ENCODE peak calls at places on chromosomes 5 and 9, in nine cellular contexts. One of them, this sample, is unnamed.

GRCh38 chr9:14314929-14315753 is 1.2 kb upstream of the NFIB start:
- DNase-seq in left lung: peak
- DNase-seq in stomach: peak
- DNase-seq in fibroblast of lung: peak
- DNase-seq in mucosa of descending colon: peak
- DNase-seq in A673: peak
- DNase-seq in endothelial cell: peak
- DNase-seq in fibroblast of pulmonary artery: peak
- DNase-seq in cardiac muscle cell: peak
- DNase-seq in this sample: peak

GRCh38 chr5:83914662-83915418 is 194.2 kb upstream of the HAPLN1 start:
- DNase-seq in left lung: no peak
- DNase-seq in stomach: no peak
- DNase-seq in fibroblast of lung: peak
- DNase-seq in mucosa of descending colon: no peak
- DNase-seq in A673: no peak
- DNase-seq in endothelial cell: no peak
- DNase-seq in fibroblast of pulmonary artery: peak
- DNase-seq in cardiac muscle cell: peak
- DNase-seq in this sample: no peak

GRCh38 chr9:14467675-14468374 is 153.9 kb upstream of the NFIB start:
- DNase-seq in left lung: no peak
- DNase-seq in stomach: no peak
- DNase-seq in fibroblast of lung: no peak
- DNase-seq in mucosa of descending colon: no peak
- DNase-seq in A673: no peak
- DNase-seq in endothelial cell: no peak
- DNase-seq in fibroblast of pulmonary artery: no peak
- DNase-seq in cardiac muscle cell: no peak
- DNase-seq in this sample: no peak

GRCh38 chr5:72498284-72498683 is 8.9 kb downstream of the ZNF366 start:
- DNase-seq in left lung: no peak
- DNase-seq in stomach: no peak
- DNase-seq in fibroblast of lung: peak
- DNase-seq in mucosa of descending colon: no peak
- DNase-seq in A673: no peak
- DNase-seq in endothelial cell: no peak
- DNase-seq in fibroblast of pulmonary artery: peak
- DNase-seq in cardiac muscle cell: peak
- DNase-seq in this sample: no peak

GRCh38 chr5:121189569-121190305 is 661.9 kb upstream of the FTMT start:
- DNase-seq in left lung: no peak
- DNase-seq in stomach: no peak
- DNase-seq in fibroblast of lung: peak
- DNase-seq in mucosa of descending colon: no peak
- DNase-seq in A673: peak
- DNase-seq in endothelial cell: no peak
- DNase-seq in fibroblast of pulmonary artery: peak
- DNase-seq in cardiac muscle cell: peak
- DNase-seq in this sample: peak

GRCh38 chr9:133075925-133076324 is 14.1 kb downstream of the CEL start:
- DNase-seq in left lung: no peak
- DNase-seq in stomach: no peak
- DNase-seq in fibroblast of lung: peak
- DNase-seq in mucosa of descending colon: no peak
- DNase-seq in A673: no peak
- DNase-seq in endothelial cell: no peak
- DNase-seq in fibroblast of pulmonary artery: peak
- DNase-seq in cardiac muscle cell: peak
- DNase-seq in this sample: no peak

GRCh38 chr9:133813749-133814585 is 75.8 kb upstream of the SARDH start:
- DNase-seq in left lung: peak
- DNase-seq in stomach: no peak
- DNase-seq in fibroblast of lung: no peak
- DNase-seq in mucosa of descending colon: no peak
- DNase-seq in A673: no peak
- DNase-seq in endothelial cell: no peak
- DNase-seq in fibroblast of pulmonary artery: no peak
- DNase-seq in cardiac muscle cell: peak
- DNase-seq in this sample: no peak

GRCh38 chr9:29514336-29514735 is 1941.1 kb upstream of the C9orf72 start:
- DNase-seq in left lung: peak
- DNase-seq in stomach: no peak
- DNase-seq in fibroblast of lung: no peak
- DNase-seq in mucosa of descending colon: no peak
- DNase-seq in A673: no peak
- DNase-seq in endothelial cell: no peak
- DNase-seq in fibroblast of pulmonary artery: no peak
- DNase-seq in cardiac muscle cell: no peak
- DNase-seq in this sample: no peak

GRCh38 chr9:19788152-19788551 is 685 bp downstream of the SLC24A2 start:
- DNase-seq in left lung: peak
- DNase-seq in stomach: no peak
- DNase-seq in fibroblast of lung: no peak
- DNase-seq in mucosa of descending colon: no peak
- DNase-seq in A673: no peak
- DNase-seq in endothelial cell: peak
- DNase-seq in fibroblast of pulmonary artery: no peak
- DNase-seq in cardiac muscle cell: no peak
- DNase-seq in this sample: no peak

GRCh38 chr9:118992813-118993747 is 376.2 kb downstream of the BRINP1 start:
- DNase-seq in left lung: no peak
- DNase-seq in stomach: no peak
- DNase-seq in fibroblast of lung: peak
- DNase-seq in mucosa of descending colon: no peak
- DNase-seq in A673: no peak
- DNase-seq in endothelial cell: no peak
- DNase-seq in fibroblast of pulmonary artery: no peak
- DNase-seq in cardiac muscle cell: no peak
- DNase-seq in this sample: no peak

GRCh38 chr9:121862371-121862970 is 211.0 kb downstream of the DAB2IP start:
- DNase-seq in left lung: no peak
- DNase-seq in stomach: no peak
- DNase-seq in fibroblast of lung: no peak
- DNase-seq in mucosa of descending colon: no peak
- DNase-seq in A673: no peak
- DNase-seq in endothelial cell: no peak
- DNase-seq in fibroblast of pulmonary artery: no peak
- DNase-seq in cardiac muscle cell: no peak
- DNase-seq in this sample: no peak

GRCh38 chr5:96329294-96329693 is 103.8 kb downstream of the PCSK1 start:
- DNase-seq in left lung: no peak
- DNase-seq in stomach: no peak
- DNase-seq in fibroblast of lung: no peak
- DNase-seq in mucosa of descending colon: no peak
- DNase-seq in A673: no peak
- DNase-seq in endothelial cell: no peak
- DNase-seq in fibroblast of pulmonary artery: no peak
- DNase-seq in cardiac muscle cell: no peak
- DNase-seq in this sample: no peak

GRCh38 chr5:21807953-21808352 is 1045.2 kb downstream of the CDH12 start:
- DNase-seq in left lung: no peak
- DNase-seq in stomach: no peak
- DNase-seq in fibroblast of lung: no peak
- DNase-seq in mucosa of descending colon: no peak
- DNase-seq in A673: no peak
- DNase-seq in endothelial cell: no peak
- DNase-seq in fibroblast of pulmonary artery: peak
- DNase-seq in cardiac muscle cell: peak
- DNase-seq in this sample: no peak

GRCh38 chr5:21806943-21807342 is 1046.2 kb downstream of the CDH12 start:
- DNase-seq in left lung: no peak
- DNase-seq in stomach: no peak
- DNase-seq in fibroblast of lung: no peak
- DNase-seq in mucosa of descending colon: no peak
- DNase-seq in A673: peak
- DNase-seq in endothelial cell: no peak
- DNase-seq in fibroblast of pulmonary artery: peak
- DNase-seq in cardiac muscle cell: peak
- DNase-seq in this sample: no peak

GRCh38 chr5:21806271-21806670 is 1046.9 kb downstream of the CDH12 start:
- DNase-seq in left lung: no peak
- DNase-seq in stomach: no peak
- DNase-seq in fibroblast of lung: no peak
- DNase-seq in mucosa of descending colon: no peak
- DNase-seq in A673: no peak
- DNase-seq in endothelial cell: no peak
- DNase-seq in fibroblast of pulmonary artery: no peak
- DNase-seq in cardiac muscle cell: no peak
- DNase-seq in this sample: no peak

GRCh38 chr5:21802100-21802499 is 1051.0 kb downstream of the CDH12 start:
- DNase-seq in left lung: no peak
- DNase-seq in stomach: no peak
- DNase-seq in fibroblast of lung: no peak
- DNase-seq in mucosa of descending colon: no peak
- DNase-seq in A673: no peak
- DNase-seq in endothelial cell: no peak
- DNase-seq in fibroblast of pulmonary artery: no peak
- DNase-seq in cardiac muscle cell: no peak
- DNase-seq in this sample: no peak

DNA sequence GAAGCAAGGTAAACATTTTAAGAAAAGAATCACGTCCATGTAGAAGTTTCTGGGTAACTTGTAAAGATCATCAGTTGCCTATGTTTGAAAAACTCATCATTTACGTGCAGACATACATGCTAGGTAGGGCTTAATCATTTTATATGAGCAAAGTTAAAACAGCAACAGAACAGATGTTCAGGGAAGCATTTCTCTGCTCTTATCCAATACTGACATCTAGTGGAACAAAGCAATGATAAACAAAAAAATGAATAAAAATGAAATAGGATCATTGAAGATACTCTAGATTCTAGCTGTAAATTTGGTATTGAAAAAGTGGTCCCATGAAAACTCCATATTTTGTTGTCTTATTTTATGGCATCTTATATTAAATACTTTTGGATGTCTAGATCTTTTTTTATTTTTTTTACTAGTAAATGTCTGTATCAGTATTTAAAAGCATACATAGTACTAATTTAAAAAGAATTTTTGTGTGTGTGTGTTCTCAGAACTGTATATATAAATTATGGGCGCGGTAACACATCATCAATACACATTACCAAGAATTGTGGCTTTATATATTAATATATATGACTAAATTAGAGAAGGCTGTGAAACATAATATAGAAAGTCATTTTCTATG is 1050.2 kb downstream of the CDH12 start:
- DNase-seq in left lung: no peak
- DNase-seq in stomach: no peak
- DNase-seq in fibroblast of lung: peak
- DNase-seq in mucosa of descending colon: no peak
- DNase-seq in A673: peak
- DNase-seq in endothelial cell: no peak
- DNase-seq in fibroblast of pulmonary artery: peak
- DNase-seq in cardiac muscle cell: peak
- DNase-seq in this sample: no peak
- TF ChIP-seq CTCF in left lung: peak
- TF ChIP-seq CTCF in stomach: peak
- TF ChIP-seq CTCF in fibroblast of lung: peak
- TF ChIP-seq CTCF in mucosa of descending colon: no peak
- TF ChIP-seq CTCF in A673: peak
- TF ChIP-seq CTCF in endothelial cell: peak
- TF ChIP-seq CTCF in fibroblast of pulmonary artery: peak
- TF ChIP-seq CTCF in cardiac muscle cell: peak
- TF ChIP-seq CTCF in this sample: peak

GRCh38 chr5:157924931-157925729 is 66.2 kb upstream of the CLINT1 start:
- DNase-seq in left lung: no peak
- DNase-seq in stomach: no peak
- DNase-seq in fibroblast of lung: no peak
- DNase-seq in mucosa of descending colon: no peak
- DNase-seq in A673: no peak
- DNase-seq in endothelial cell: no peak
- DNase-seq in fibroblast of pulmonary artery: no peak
- DNase-seq in cardiac muscle cell: no peak
- DNase-seq in this sample: no peak
- TF ChIP-seq CTCF in left lung: no peak
- TF ChIP-seq CTCF in stomach: no peak
- TF ChIP-seq CTCF in fibroblast of lung: no peak
- TF ChIP-seq CTCF in mucosa of descending colon: no peak
- TF ChIP-seq CTCF in A673: no peak
- TF ChIP-seq CTCF in endothelial cell: no peak
- TF ChIP-seq CTCF in fibroblast of pulmonary artery: no peak
- TF ChIP-seq CTCF in cardiac muscle cell: no peak
- TF ChIP-seq CTCF in this sample: no peak

GRCh38 chr9:32350682-32351081 is 33.8 kb upstream of the ACO1 start:
- DNase-seq in left lung: no peak
- DNase-seq in stomach: no peak
- DNase-seq in fibroblast of lung: peak
- DNase-seq in mucosa of descending colon: no peak
- DNase-seq in A673: peak
- DNase-seq in endothelial cell: no peak
- DNase-seq in fibroblast of pulmonary artery: peak
- DNase-seq in cardiac muscle cell: peak
- DNase-seq in this sample: no peak

GRCh38 chr9:32348289-32348688 is 36.2 kb upstream of the ACO1 start:
- DNase-seq in left lung: no peak
- DNase-seq in stomach: no peak
- DNase-seq in fibroblast of lung: peak
- DNase-seq in mucosa of descending colon: no peak
- DNase-seq in A673: no peak
- DNase-seq in endothelial cell: no peak
- DNase-seq in fibroblast of pulmonary artery: peak
- DNase-seq in cardiac muscle cell: peak
- DNase-seq in this sample: no peak

DNA sequence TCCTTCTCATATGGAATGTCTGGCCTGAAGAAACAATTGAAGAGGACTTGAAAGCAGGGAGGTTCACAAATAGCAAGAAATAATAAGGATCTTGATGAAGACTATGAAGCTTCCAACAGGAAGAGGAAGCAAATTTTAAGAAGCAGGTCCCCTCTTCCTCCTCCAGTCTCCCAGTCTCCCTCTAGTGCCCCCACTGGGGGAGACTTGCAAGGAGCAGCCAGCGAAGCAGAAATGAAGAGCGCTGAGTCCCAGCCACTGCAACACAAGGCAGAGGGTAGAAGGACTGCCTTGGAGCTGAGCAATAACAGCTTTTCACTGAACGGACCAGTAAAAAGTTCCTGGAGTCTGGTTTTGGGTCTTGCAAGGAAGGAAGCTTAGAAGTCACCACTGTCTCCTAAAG is 32.6 kb upstream of the ACO1 start:
- DNase-seq in left lung: no peak
- DNase-seq in stomach: no peak
- DNase-seq in fibroblast of lung: peak
- DNase-seq in mucosa of descending colon: no peak
- DNase-seq in A673: peak
- DNase-seq in endothelial cell: no peak
- DNase-seq in fibroblast of pulmonary artery: no peak
- DNase-seq in cardiac muscle cell: peak
- DNase-seq in this sample: no peak
- TF ChIP-seq CTCF in left lung: no peak
- TF ChIP-seq CTCF in stomach: no peak
- TF ChIP-seq CTCF in fibroblast of lung: no peak
- TF ChIP-seq CTCF in mucosa of descending colon: no peak
- TF ChIP-seq CTCF in A673: peak
- TF ChIP-seq CTCF in endothelial cell: no peak
- TF ChIP-seq CTCF in fibroblast of pulmonary artery: peak
- TF ChIP-seq CTCF in cardiac muscle cell: peak
- TF ChIP-seq CTCF in this sample: no peak

DNA sequence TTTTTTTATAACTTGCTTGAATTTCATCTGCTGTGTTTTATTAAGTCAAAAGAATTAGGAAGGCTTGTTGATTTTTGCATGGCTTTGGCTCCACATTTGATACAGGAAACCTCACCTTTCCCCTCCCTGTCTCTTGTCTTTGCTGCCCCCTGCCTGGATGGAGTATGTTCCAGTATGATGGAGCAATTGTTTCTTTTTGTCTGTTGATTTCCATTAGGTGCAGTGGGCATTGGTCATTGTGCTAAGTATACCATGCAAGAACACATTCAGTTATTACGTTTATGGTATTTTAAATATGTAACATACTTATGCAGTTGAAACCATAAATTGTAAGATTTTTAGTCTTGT is 19.6 kb downstream of the TJP2 start:
- DNase-seq in left lung: no peak
- DNase-seq in stomach: no peak
- DNase-seq in fibroblast of lung: no peak
- DNase-seq in mucosa of descending colon: no peak
- DNase-seq in A673: no peak
- DNase-seq in endothelial cell: peak
- DNase-seq in fibroblast of pulmonary artery: no peak
- DNase-seq in cardiac muscle cell: no peak
- DNase-seq in this sample: no peak
- TF ChIP-seq CTCF in left lung: no peak
- TF ChIP-seq CTCF in stomach: no peak
- TF ChIP-seq CTCF in fibroblast of lung: peak
- TF ChIP-seq CTCF in mucosa of descending colon: no peak
- TF ChIP-seq CTCF in A673: no peak
- TF ChIP-seq CTCF in endothelial cell: no peak
- TF ChIP-seq CTCF in fibroblast of pulmonary artery: no peak
- TF ChIP-seq CTCF in cardiac muscle cell: no peak
- TF ChIP-seq CTCF in this sample: no peak